ENCODE peak calls at places on chromosomes 4 and X, in four cellular contexts. O is GM12878, N is K562, E is H1. F is an unnamed sample.

GRCh38 chr4:88091378-88091777 is 67.1 kb downstream of the ABCG2 start:
- DNase-seq in E (no peak), N (no peak), O (no peak), F (no peak)

GRCh38 chrX:154476821-154477220 is 2.3 kb downstream of the LAGE3 start:
- DNase-seq in E (no peak), O (no peak), N (no peak), F (no peak)

GRCh38 chrX:40174594-40175415 is 77.0 kb upstream of the BCOR start:
- DNase-seq in O (no peak), E (peak; percentile 57), N (no peak), F (peak; percentile 22)

GRCh38 chr4:109235683-109236082 is 66.8 kb downstream of the COL25A1 start:
- DNase-seq in N (no peak), O (no peak), E (no peak), F (no peak)

GRCh38 chrX:50448565-50448964 is 22.1 kb downstream of the DGKK start:
- DNase-seq in O (no peak), N (peak; percentile 20), E (no peak), F (peak; percentile 62)

GRCh38 chr4:169795585-169795984 is 37.8 kb upstream of the HPF1 start:
- DNase-seq in N (no peak), E (no peak), O (no peak), F (no peak)

GRCh38 chrX:7062276-7062675 is 85.2 kb upstream of the STS start:
- DNase-seq in E (no peak), O (no peak), N (no peak), F (no peak)

GRCh38 chr4:107838138-107838618 is 13.4 kb downstream of the SGMS2 start:
- DNase-seq in O (no peak), N (no peak), E (no peak), F (no peak)

GRCh38 chrX:78517124-78517523 is 142.0 kb downstream of the RTL3 start:
- DNase-seq in N (no peak), O (peak; percentile 40), E (no peak), F (no peak)

GRCh38 chr4:54657194-54657555 is 582 bp upstream of the KIT start:
- DNase-seq in E (no peak), N (no peak), O (no peak), F (no peak)

GRCh38 chr4:38314663-38315062 is 349.3 kb upstream of the KLF3 start:
- DNase-seq in E (no peak), N (no peak), O (no peak), F (peak; percentile 18)

GRCh38 chr4:127781303-127782024 is 658 bp upstream of the HSPA4L start:
- DNase-seq in O (no peak), N (peak; percentile 50), E (no peak), F (no peak)

GRCh38 chr4:165814256-165815010 is 58.6 kb upstream of the TLL1 start:
- DNase-seq in E (no peak), O (no peak), N (no peak), F (no peak)

GRCh38 chrX:133258481-133258880 is 40.3 kb upstream of the TFDP3 start:
- DNase-seq in N (no peak), O (no peak), E (no peak), F (no peak)

GRCh38 chrX:110172215-110172614 is 145.7 kb downstream of the AMMECR1 start:
- DNase-seq in E (no peak), N (no peak), O (peak; percentile 61), F (no peak)

GRCh38 chrX:20067709-20068315 is 48.9 kb downstream of the MAP7D2 start:
- DNase-seq in E (no peak), O (no peak), N (peak; percentile 11), F (no peak)

GRCh38 chr4:4260185-4260751 is 12.2 kb upstream of the TMEM128 start:
- DNase-seq in O (no peak), N (peak; percentile 54), E (no peak), F (peak; percentile 79)

GRCh38 chr4:59597536-59598232 is 1602.4 kb upstream of the ADGRL3 start:
- DNase-seq in N (no peak), O (no peak), E (no peak), F (no peak)

GRCh38 chr4:39278476-39278875 is 87.7 kb downstream of the RFC1 start:
- DNase-seq in E (no peak), N (no peak), O (no peak), F (no peak)

GRCh38 chr4:13888112-13888511 is 260.6 kb upstream of the BOD1L1 start:
- DNase-seq in N (no peak), O (no peak), E (no peak), F (no peak)

GRCh38 chr4:6339818-6340445 is 70.3 kb downstream of the WFS1 start:
- DNase-seq in O (no peak), E (no peak), N (no peak), F (no peak)

GRCh38 chr4:152138451-152138850 is 377.6 kb upstream of the GATB start:
- DNase-seq in E (no peak), N (no peak), O (no peak), F (no peak)

GRCh38 chr4:108303488-108304177 is 134.9 kb upstream of the LEF1 start:
- DNase-seq in O (no peak), E (no peak), N (no peak), F (no peak)

GRCh38 chrX:12080265-12080664 is 58.0 kb upstream of the FRMPD4 start:
- DNase-seq in E (no peak), N (peak; percentile 8), O (no peak), F (peak; percentile 2)

GRCh38 chrX:46918434-46918833 is 6.2 kb downstream of the JADE3 start:
- DNase-seq in N (no peak), O (no peak), E (no peak), F (peak; percentile 67)

GRCh38 chrX:115177941-115178340 is 11.3 kb upstream of the RBMXL3 start:
- DNase-seq in N (no peak), O (no peak), E (no peak), F (no peak)

GRCh38 chrX:101759000-101759399 is 99.3 kb upstream of the ARMCX2 start:
- DNase-seq in E (peak; percentile 45), O (no peak), N (peak; percentile 5), F (peak; percentile 2)

GRCh38 chr4:142566780-142567179 is 279.3 kb downstream of the INPP4B start:
- DNase-seq in E (no peak), O (no peak), N (no peak), F (no peak)

GRCh38 chrX:109840585-109840984 is 107.5 kb upstream of the ACSL4 start:
- DNase-seq in E (no peak), N (peak; percentile 70), O (no peak), F (peak; percentile 17)

GRCh38 chr4:93187892-93188291 is 640.7 kb upstream of the ATOH1 start:
- DNase-seq in N (no peak), O (no peak), E (no peak), F (no peak)

GRCh38 chrX:142251202-142251601 is 46.1 kb upstream of the MAGEC2 start:
- DNase-seq in O (no peak), E (no peak), N (no peak), F (no peak)

GRCh38 chrX:44036336-44036735 is 63.1 kb upstream of the NDP start:
- DNase-seq in O (no peak), N (no peak), E (no peak), F (no peak)

GRCh38 chrX:69107231-69107739 is 58.0 kb downstream of the PJA1 start:
- DNase-seq in N (peak; percentile 73), E (no peak), O (no peak), F (no peak)

GRCh38 chr4:146436423-146437162 is 85.1 kb downstream of the SLC10A7 start:
- DNase-seq in O (no peak), E (no peak), N (no peak), F (no peak)

GRCh38 chr4:15805583-15806517 is 27.7 kb downstream of the CD38 start:
- DNase-seq in O (peak; percentile 48), E (no peak), N (peak; percentile 46), F (peak; percentile 53)

GRCh38 chr4:144294211-144294610 is 153.7 kb upstream of the GYPA start:
- DNase-seq in O (no peak), N (no peak), E (no peak), F (no peak)

GRCh38 chr4:8044244-8044643 is 104.6 kb upstream of the AFAP1 start:
- DNase-seq in E (no peak), N (no peak), O (no peak), F (no peak)

GRCh38 chr4:8046925-8047541 is 107.4 kb upstream of the AFAP1 start:
- DNase-seq in N (no peak), E (no peak), O (no peak), F (no peak)

GRCh38 chr4:8045909-8046308 is 106.2 kb upstream of the AFAP1 start:
- DNase-seq in E (no peak), N (no peak), O (no peak), F (no peak)

GRCh38 chr4:8043596-8043995 is 103.9 kb upstream of the AFAP1 start:
- DNase-seq in N (no peak), O (no peak), E (no peak), F (no peak)

DNA sequence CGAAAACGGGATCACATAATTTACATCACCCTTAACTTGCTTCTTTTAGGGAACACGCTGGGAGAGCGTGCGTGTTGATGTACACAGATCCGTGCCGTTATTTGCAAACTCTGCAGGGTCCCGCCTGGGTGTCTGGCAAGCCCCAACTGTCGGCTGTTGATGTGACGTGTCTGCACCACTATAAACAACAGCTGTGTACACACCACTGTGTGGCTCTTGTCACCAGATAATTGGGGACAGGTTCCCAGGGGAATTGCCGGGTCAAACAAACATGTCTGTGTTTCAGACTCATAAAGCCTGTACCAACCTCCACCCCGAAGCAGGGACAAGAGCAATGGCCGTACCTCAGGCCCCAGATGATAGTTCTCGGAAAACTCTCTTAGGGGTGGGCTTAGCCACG is 105.0 kb upstream of the AFAP1 start:
- DNase-seq in O (no peak), E (no peak), N (no peak), F (no peak)
- TF ChIP-seq BRCA1 in O (no peak), E (no peak), N (no peak), F (no peak)

GRCh38 chrX:57595381-57595811 is 3.6 kb downstream of the ZXDB start:
- DNase-seq in E (no peak), O (no peak), N (no peak), F (no peak)
- H3K4me3 ChIP-seq in E (no peak overlapping the region), O (peak overlapping the region; percentile 18), N (no peak overlapping the region), F (peak overlapping the region; percentile 39)

GRCh38 chr4:74397748-74398426 is 32.9 kb downstream of the EREG start:
- DNase-seq in O (no peak), N (no peak), E (no peak), F (no peak)

GRCh38 chr4:74395633-74396032 is 30.7 kb downstream of the EREG start:
- DNase-seq in E (no peak), N (no peak), O (no peak), F (no peak)

GRCh38 chr4:74391890-74392478 is 27.0 kb downstream of the EREG start:
- DNase-seq in N (no peak), O (no peak), E (no peak), F (no peak)

GRCh38 chr4:74391346-74391745 is 26.4 kb downstream of the EREG start:
- DNase-seq in E (no peak), O (no peak), N (no peak), F (no peak)

GRCh38 chr4:74394476-74395136 is 29.7 kb downstream of the EREG start:
- DNase-seq in N (peak; percentile 27), O (no peak), E (no peak), F (no peak)
- TF ChIP-seq BRCA1 in N (no peak), O (no peak), E (no peak), F (no peak)

DNA sequence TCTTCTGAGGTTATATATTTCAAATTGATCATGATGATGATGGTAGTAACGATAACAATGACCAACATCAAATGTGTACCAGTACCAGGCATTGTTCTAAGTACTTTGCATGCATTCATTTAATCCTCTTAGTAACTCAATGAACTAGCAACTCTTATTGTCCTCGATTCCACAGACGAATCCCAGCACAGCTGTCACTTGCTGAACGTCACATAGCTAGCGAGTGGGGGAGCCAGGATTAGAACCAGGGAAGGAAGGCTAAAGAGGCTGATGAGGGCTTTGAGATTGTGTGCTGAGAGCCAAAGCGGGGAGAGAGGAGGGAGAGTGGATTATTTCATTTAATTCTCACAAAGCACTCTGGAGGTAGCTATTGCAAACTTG is 103.6 kb downstream of the PHOX2B start:
- DNase-seq in E (no peak), N (no peak), O (no peak), F (no peak)
- H3K4me3 ChIP-seq in E (no peak overlapping the region), N (no peak overlapping the region), O (no peak overlapping the region), F (no peak overlapping the region)

F was measured in HepG2.